ENCODE peak calls at places on chromosome 16, in four cellular contexts. One of them, this sample, is unnamed. For H3K4me1, the result is how much of the 10 kb centered on the place peaks cover.

GRCh38 chr16:27441998-27442397 is 40.0 kb downstream of the IL21R start:
- DNase-seq in Peyer's patch: no peak
- DNase-seq in thyroid gland: no peak
- DNase-seq in HCT116: no peak
- DNase-seq in this sample: no peak

GRCh38 chr16:72442381-72443158 is 270.6 kb upstream of the PMFBP1 start:
- DNase-seq in Peyer's patch: no peak
- DNase-seq in thyroid gland: no peak
- DNase-seq in HCT116: no peak
- DNase-seq in this sample: no peak

GRCh38 chr16:73976661-73977060 is 320.0 kb upstream of the PSMD7 start:
- DNase-seq in thyroid gland: no peak
- DNase-seq in HCT116: no peak
- DNase-seq in Peyer's patch: no peak
- DNase-seq in this sample: no peak

GRCh38 chr16:85557083-85557975 is 55.8 kb upstream of the GSE1 start:
- DNase-seq in HCT116: no peak
- DNase-seq in thyroid gland: peak
- DNase-seq in Peyer's patch: peak
- DNase-seq in this sample: no peak

GRCh38 chr16:67030221-67030962 is 1.4 kb downstream of the CBFB start:
- DNase-seq in Peyer's patch: peak
- DNase-seq in thyroid gland: no peak
- DNase-seq in HCT116: no peak
- DNase-seq in this sample: no peak

GRCh38 chr16:73997340-73997711 is 299.3 kb upstream of the PSMD7 start:
- DNase-seq in HCT116: no peak
- DNase-seq in Peyer's patch: no peak
- DNase-seq in thyroid gland: no peak
- DNase-seq in this sample: no peak

GRCh38 chr16:71867934-71868333 is 16.0 kb downstream of the ZNF821 start:
- DNase-seq in HCT116: no peak
- DNase-seq in Peyer's patch: no peak
- DNase-seq in thyroid gland: no peak
- DNase-seq in this sample: no peak

GRCh38 chr16:31010539-31010938 is at the start of gene STX1B:
- DNase-seq in thyroid gland: no peak
- DNase-seq in HCT116: no peak
- DNase-seq in Peyer's patch: peak
- DNase-seq in this sample: no peak

GRCh38 chr16:23362460-23363317 is 60.6 kb downstream of the SCNN1B start:
- DNase-seq in HCT116: no peak
- DNase-seq in thyroid gland: peak
- DNase-seq in Peyer's patch: peak
- DNase-seq in this sample: peak

GRCh38 chr16:78770353-78771091 is 671.1 kb downstream of the WWOX start:
- DNase-seq in Peyer's patch: peak
- DNase-seq in HCT116: no peak
- DNase-seq in thyroid gland: peak
- DNase-seq in this sample: peak

GRCh38 chr16:12061336-12062055 is 85.0 kb downstream of the SNX29 start:
- DNase-seq in Peyer's patch: peak
- DNase-seq in HCT116: no peak
- DNase-seq in thyroid gland: peak
- DNase-seq in this sample: no peak

GRCh38 chr16:85716016-85716679 is 27.4 kb upstream of the GINS2 start:
- DNase-seq in Peyer's patch: no peak
- DNase-seq in thyroid gland: no peak
- DNase-seq in HCT116: no peak
- DNase-seq in this sample: no peak

GRCh38 chr16:68250951-68251350 is 5.8 kb downstream of the PLA2G15 start:
- DNase-seq in Peyer's patch: no peak
- DNase-seq in thyroid gland: no peak
- DNase-seq in HCT116: no peak
- DNase-seq in this sample: no peak

GRCh38 chr16:67703626-67704025 is 15.5 kb downstream of the GFOD2 start:
- DNase-seq in Peyer's patch: no peak
- DNase-seq in thyroid gland: no peak
- DNase-seq in HCT116: no peak
- DNase-seq in this sample: no peak

GRCh38 chr16:82700541-82701240 is 73.9 kb downstream of the CDH13 start:
- DNase-seq in thyroid gland: no peak
- DNase-seq in Peyer's patch: no peak
- DNase-seq in HCT116: no peak
- DNase-seq in this sample: no peak

GRCh38 chr16:24013733-24014645 is 178.2 kb downstream of the PRKCB start:
- DNase-seq in HCT116: no peak
- DNase-seq in thyroid gland: no peak
- DNase-seq in Peyer's patch: peak
- DNase-seq in this sample: no peak

GRCh38 chr16:4380131-4381063 is 8.7 kb downstream of the VASN start:
- DNase-seq in Peyer's patch: no peak
- DNase-seq in thyroid gland: peak
- DNase-seq in HCT116: no peak
- DNase-seq in this sample: no peak

GRCh38 chr16:28304214-28304613 is 11.9 kb downstream of the SBK1 start:
- DNase-seq in thyroid gland: peak
- DNase-seq in Peyer's patch: no peak
- DNase-seq in HCT116: no peak
- DNase-seq in this sample: no peak

GRCh38 chr16:12433691-12434390 is 369.8 kb downstream of the CPPED1 start:
- DNase-seq in HCT116: no peak
- DNase-seq in thyroid gland: peak
- DNase-seq in Peyer's patch: no peak
- DNase-seq in this sample: no peak

GRCh38 chr16:15770512-15770911 is 86.3 kb downstream of the MYH11 start:
- DNase-seq in thyroid gland: no peak
- DNase-seq in Peyer's patch: no peak
- DNase-seq in HCT116: no peak
- DNase-seq in this sample: no peak

GRCh38 chr16:4574919-4575705 is 19.0 kb downstream of the C16orf96 start:
- DNase-seq in HCT116: no peak
- DNase-seq in thyroid gland: no peak
- DNase-seq in Peyer's patch: no peak
- DNase-seq in this sample: no peak

GRCh38 chr16:8852534-8852933 is 16.3 kb downstream of the CARHSP1 start:
- DNase-seq in Peyer's patch: no peak
- DNase-seq in thyroid gland: no peak
- DNase-seq in HCT116: no peak
- DNase-seq in this sample: no peak

GRCh38 chr16:20308801-20309590 is 18.3 kb downstream of the GP2 start:
- DNase-seq in thyroid gland: no peak
- DNase-seq in HCT116: no peak
- DNase-seq in Peyer's patch: no peak
- DNase-seq in this sample: no peak

GRCh38 chr16:12904041-12904671 is 2.8 kb downstream of the SHISA9 start:
- DNase-seq in thyroid gland: no peak
- DNase-seq in Peyer's patch: no peak
- DNase-seq in HCT116: no peak
- DNase-seq in this sample: no peak

GRCh38 chr16:53732296-53732929 is 28.5 kb downstream of the FTO start:
- DNase-seq in thyroid gland: no peak
- DNase-seq in Peyer's patch: no peak
- DNase-seq in HCT116: no peak
- DNase-seq in this sample: no peak

GRCh38 chr16:59633996-59634579 is 900.0 kb upstream of the GOT2 start:
- DNase-seq in thyroid gland: no peak
- DNase-seq in HCT116: no peak
- DNase-seq in Peyer's patch: no peak
- DNase-seq in this sample: no peak

GRCh38 chr16:50207652-50208051 is 54.5 kb downstream of the TENT4B start:
- DNase-seq in HCT116: no peak
- DNase-seq in Peyer's patch: no peak
- DNase-seq in thyroid gland: no peak
- DNase-seq in this sample: no peak

GRCh38 chr16:78100162-78100467 is 661 bp downstream of the WWOX start:
- DNase-seq in HCT116: no peak
- DNase-seq in thyroid gland: no peak
- DNase-seq in Peyer's patch: no peak
- DNase-seq in this sample: no peak

GRCh38 chr16:51328708-51329107 is 177.6 kb upstream of the SALL1 start:
- DNase-seq in HCT116: no peak
- DNase-seq in thyroid gland: no peak
- DNase-seq in Peyer's patch: no peak
- DNase-seq in this sample: no peak

GRCh38 chr16:68360971-68361370 is 50.2 kb downstream of the PRMT7 start:
- DNase-seq in HCT116: no peak
- DNase-seq in Peyer's patch: no peak
- DNase-seq in thyroid gland: no peak
- DNase-seq in this sample: no peak

GRCh38 chr16:84593825-84594724 is 23.8 kb downstream of the COTL1 start:
- DNase-seq in Peyer's patch: peak
- DNase-seq in HCT116: no peak
- DNase-seq in thyroid gland: no peak
- DNase-seq in this sample: no peak

GRCh38 chr16:20681821-20682736 is 15.4 kb downstream of the ACSM1 start:
- DNase-seq in Peyer's patch: no peak
- DNase-seq in thyroid gland: no peak
- DNase-seq in HCT116: no peak
- DNase-seq in this sample: no peak

GRCh38 chr16:1823821-1824220 is 2.8 kb downstream of the HAGH start:
- DNase-seq in Peyer's patch: peak
- DNase-seq in thyroid gland: peak
- DNase-seq in HCT116: no peak
- DNase-seq in this sample: no peak

GRCh38 chr16:1614226-1615102 is 2.3 kb downstream of the CRAMP1 start:
- DNase-seq in thyroid gland: peak
- DNase-seq in Peyer's patch: no peak
- DNase-seq in HCT116: no peak
- DNase-seq in this sample: peak

GRCh38 chr16:5490499-5490898 is 392.9 kb upstream of the EEF2KMT start:
- DNase-seq in thyroid gland: peak
- DNase-seq in Peyer's patch: peak
- DNase-seq in HCT116: peak
- DNase-seq in this sample: peak

GRCh38 chr16:58862334-58863024 is 128.4 kb upstream of the GOT2 start:
- DNase-seq in Peyer's patch: no peak
- DNase-seq in thyroid gland: no peak
- DNase-seq in HCT116: no peak
- DNase-seq in this sample: no peak

GRCh38 chr16:85897384-85897783 is 1.6 kb upstream of the IRF8 start:
- DNase-seq in HCT116: no peak
- DNase-seq in Peyer's patch: peak
- DNase-seq in thyroid gland: no peak
- DNase-seq in this sample: no peak

GRCh38 chr16:82832861-82833260 is 206.1 kb downstream of the CDH13 start:
- DNase-seq in thyroid gland: no peak
- DNase-seq in Peyer's patch: no peak
- DNase-seq in HCT116: no peak
- DNase-seq in this sample: no peak

GRCh38 chr16:69691980-69692911 is 34.1 kb downstream of the NQO1 start:
- DNase-seq in HCT116: no peak
- DNase-seq in Peyer's patch: no peak
- DNase-seq in thyroid gland: no peak
- DNase-seq in this sample: no peak

DNA sequence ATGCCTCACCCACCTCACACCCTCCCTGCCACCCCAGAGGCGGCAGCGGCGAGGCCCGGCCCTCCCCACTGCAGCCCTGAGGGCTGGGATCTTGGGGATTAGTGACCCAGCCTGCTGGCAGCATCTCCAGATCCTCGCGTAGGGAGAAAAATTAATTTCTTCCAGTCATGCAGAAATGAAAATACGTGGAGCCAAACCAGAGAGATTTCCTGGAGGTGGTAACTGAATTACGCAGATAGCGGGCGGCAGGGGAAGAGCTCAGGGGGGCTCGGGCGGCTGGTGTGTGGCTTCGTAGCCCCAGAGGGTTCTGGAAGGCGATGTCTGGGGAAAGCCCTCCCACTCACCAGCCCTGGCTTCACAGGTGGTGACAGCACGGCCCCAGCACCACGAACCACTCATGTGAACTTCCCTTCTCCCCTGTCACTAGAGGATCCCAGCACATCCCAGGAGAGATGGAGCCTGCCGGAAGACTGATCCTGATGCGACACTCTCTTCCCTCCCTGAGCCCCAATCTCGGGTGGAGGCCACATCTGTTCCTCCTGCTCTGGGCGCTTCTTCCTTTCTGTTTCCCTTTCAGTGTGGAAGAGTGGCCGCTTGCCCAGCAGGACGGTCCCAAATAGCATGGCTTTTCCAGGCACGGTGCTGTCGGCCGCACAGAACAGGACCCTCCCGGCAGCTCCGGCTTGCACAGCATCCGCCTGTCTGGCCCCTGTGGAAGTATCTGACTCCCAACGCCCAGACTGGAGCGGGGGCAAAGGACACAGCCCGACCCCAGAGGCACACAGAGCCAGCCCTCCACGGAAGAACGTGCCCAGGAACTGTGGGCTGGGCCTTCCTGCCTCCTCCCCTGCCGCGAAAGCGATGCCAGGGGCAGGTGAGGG is 37.8 kb downstream of the CBFA2T3 start:
- DNase-seq in HCT116: no peak
- DNase-seq in thyroid gland: no peak
- DNase-seq in Peyer's patch: no peak
- DNase-seq in this sample: no peak
- TF ChIP-seq POLR2A in HCT116: no peak
- TF ChIP-seq POLR2A in thyroid gland: no peak
- TF ChIP-seq POLR2A in Peyer's patch: no peak
- TF ChIP-seq POLR2A in this sample: no peak

GRCh38 chr16:88971371-88972097 is 5.5 kb downstream of the CBFA2T3 start:
- DNase-seq in HCT116: no peak
- DNase-seq in thyroid gland: peak
- DNase-seq in Peyer's patch: peak
- DNase-seq in this sample: no peak
- H3K4me3 ChIP-seq in HCT116: no peak
- H3K4me3 ChIP-seq in thyroid gland: no peak
- H3K4me3 ChIP-seq in Peyer's patch: no peak
- H3K4me3 ChIP-seq in this sample: no peak

GRCh38 chr16:75267631-75268264 is 16.3 kb upstream of the BCAR1 start:
- DNase-seq in thyroid gland: peak
- DNase-seq in Peyer's patch: peak
- DNase-seq in HCT116: peak
- DNase-seq in this sample: peak
- H3K4me1 ChIP-seq in thyroid gland: under half
- H3K4me1 ChIP-seq in Peyer's patch: under half
- H3K4me1 ChIP-seq in HCT116: under half
- H3K4me1 ChIP-seq in this sample: under half

GRCh38 chr16:228917-229730 is at the start of gene LUC7L:
- DNase-seq in Peyer's patch: peak
- DNase-seq in HCT116: peak
- DNase-seq in thyroid gland: peak
- DNase-seq in this sample: peak
- TF ChIP-seq POLR2A in Peyer's patch: peak
- TF ChIP-seq POLR2A in HCT116: peak
- TF ChIP-seq POLR2A in thyroid gland: peak
- TF ChIP-seq POLR2A in this sample: peak

DNA sequence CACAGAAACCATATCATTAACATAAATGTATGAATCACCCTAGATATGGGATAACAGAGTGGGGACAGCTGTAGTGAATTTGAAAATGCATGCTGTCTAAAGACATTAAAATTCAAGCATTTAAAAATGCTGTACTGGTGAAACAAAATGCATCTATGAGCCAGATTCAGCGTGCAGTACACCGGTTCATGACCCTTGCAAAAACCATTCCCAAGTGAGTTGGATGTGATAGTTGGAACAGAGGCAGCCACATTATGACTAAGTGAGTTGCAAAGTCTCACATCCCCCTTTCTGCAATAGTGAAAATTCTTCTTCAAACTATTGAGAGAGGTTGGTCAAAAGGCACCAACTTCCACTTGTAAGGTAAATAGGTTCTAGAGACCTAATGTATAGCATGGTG is 12.2 kb downstream of the GRIN2A start:
- DNase-seq in thyroid gland: no peak
- DNase-seq in Peyer's patch: no peak
- DNase-seq in HCT116: no peak
- DNase-seq in this sample: no peak
- H3K4me3 ChIP-seq in thyroid gland: no peak
- H3K4me3 ChIP-seq in Peyer's patch: no peak
- H3K4me3 ChIP-seq in HCT116: no peak
- H3K4me3 ChIP-seq in this sample: no peak

This sample was measured in prostate gland.